ENCODE peak calls at places on chromosomes 1 and 21, in seven cellular contexts. One of them, this sample, is unnamed.

GRCh38 chr1:22969224-22969829 is 3.3 kb downstream of the LACTBL1 start:
- DNase-seq in mucosa of descending colon: peak; percentile 74
- DNase-seq in GM13977: no peak
- DNase-seq in CD8-positive, alpha-beta T cell: no peak
- DNase-seq in OCI-LY7: no peak
- DNase-seq in type B pancreatic cell: no peak
- DNase-seq in neural progenitor cell: no peak
- DNase-seq in this sample: no peak

GRCh38 chr1:215104283-215104682 is 21.7 kb downstream of the KCNK2 start:
- DNase-seq in CD8-positive, alpha-beta T cell: no peak
- DNase-seq in OCI-LY7: no peak
- DNase-seq in GM13977: no peak
- DNase-seq in neural progenitor cell: no peak
- DNase-seq in mucosa of descending colon: no peak
- DNase-seq in type B pancreatic cell: no peak
- DNase-seq in this sample: no peak

GRCh38 chr1:176193663-176194062 is 13.4 kb downstream of the COP1 start:
- DNase-seq in GM13977: no peak
- DNase-seq in OCI-LY7: no peak
- DNase-seq in mucosa of descending colon: no peak
- DNase-seq in type B pancreatic cell: no peak
- DNase-seq in neural progenitor cell: no peak
- DNase-seq in CD8-positive, alpha-beta T cell: no peak
- DNase-seq in this sample: no peak

GRCh38 chr1:109814993-109815786 is 51.5 kb upstream of the EPS8L3 start:
- DNase-seq in type B pancreatic cell: no peak
- DNase-seq in mucosa of descending colon: no peak
- DNase-seq in GM13977: no peak
- DNase-seq in OCI-LY7: no peak
- DNase-seq in neural progenitor cell: no peak
- DNase-seq in CD8-positive, alpha-beta T cell: no peak
- DNase-seq in this sample: no peak

GRCh38 chr21:42411891-42412635 is 8.4 kb downstream of the UBASH3A start:
- DNase-seq in CD8-positive, alpha-beta T cell: no peak
- DNase-seq in GM13977: no peak
- DNase-seq in OCI-LY7: no peak
- DNase-seq in neural progenitor cell: no peak
- DNase-seq in mucosa of descending colon: no peak
- DNase-seq in type B pancreatic cell: no peak
- DNase-seq in this sample: no peak

GRCh38 chr1:118223426-118223825 is 38.4 kb upstream of the SPAG17 start:
- DNase-seq in type B pancreatic cell: no peak
- DNase-seq in GM13977: no peak
- DNase-seq in mucosa of descending colon: peak; percentile 15
- DNase-seq in CD8-positive, alpha-beta T cell: no peak
- DNase-seq in neural progenitor cell: peak; percentile 74
- DNase-seq in OCI-LY7: peak; percentile 7
- DNase-seq in this sample: no peak

GRCh38 chr1:223748405-223748772 is 36.0 kb downstream of the CAPN2 start:
- DNase-seq in CD8-positive, alpha-beta T cell: no peak
- DNase-seq in type B pancreatic cell: no peak
- DNase-seq in OCI-LY7: no peak
- DNase-seq in GM13977: no peak
- DNase-seq in mucosa of descending colon: no peak
- DNase-seq in neural progenitor cell: no peak
- DNase-seq in this sample: no peak

GRCh38 chr1:98331232-98331631 is 330.3 kb upstream of the SNX7 start:
- DNase-seq in CD8-positive, alpha-beta T cell: no peak
- DNase-seq in mucosa of descending colon: no peak
- DNase-seq in OCI-LY7: no peak
- DNase-seq in GM13977: no peak
- DNase-seq in neural progenitor cell: no peak
- DNase-seq in type B pancreatic cell: no peak
- DNase-seq in this sample: no peak

GRCh38 chr1:101237229-101237837 is 514 bp downstream of the S1PR1 start:
- DNase-seq in neural progenitor cell: peak; percentile 34
- DNase-seq in OCI-LY7: no peak
- DNase-seq in GM13977: peak; percentile 28
- DNase-seq in CD8-positive, alpha-beta T cell: no peak
- DNase-seq in mucosa of descending colon: peak; percentile 15
- DNase-seq in type B pancreatic cell: no peak
- DNase-seq in this sample: no peak

GRCh38 chr1:178706467-178706866 is 18.6 kb upstream of the RALGPS2 start:
- DNase-seq in CD8-positive, alpha-beta T cell: no peak
- DNase-seq in neural progenitor cell: no peak
- DNase-seq in GM13977: no peak
- DNase-seq in OCI-LY7: no peak
- DNase-seq in type B pancreatic cell: no peak
- DNase-seq in mucosa of descending colon: no peak
- DNase-seq in this sample: no peak

DNA sequence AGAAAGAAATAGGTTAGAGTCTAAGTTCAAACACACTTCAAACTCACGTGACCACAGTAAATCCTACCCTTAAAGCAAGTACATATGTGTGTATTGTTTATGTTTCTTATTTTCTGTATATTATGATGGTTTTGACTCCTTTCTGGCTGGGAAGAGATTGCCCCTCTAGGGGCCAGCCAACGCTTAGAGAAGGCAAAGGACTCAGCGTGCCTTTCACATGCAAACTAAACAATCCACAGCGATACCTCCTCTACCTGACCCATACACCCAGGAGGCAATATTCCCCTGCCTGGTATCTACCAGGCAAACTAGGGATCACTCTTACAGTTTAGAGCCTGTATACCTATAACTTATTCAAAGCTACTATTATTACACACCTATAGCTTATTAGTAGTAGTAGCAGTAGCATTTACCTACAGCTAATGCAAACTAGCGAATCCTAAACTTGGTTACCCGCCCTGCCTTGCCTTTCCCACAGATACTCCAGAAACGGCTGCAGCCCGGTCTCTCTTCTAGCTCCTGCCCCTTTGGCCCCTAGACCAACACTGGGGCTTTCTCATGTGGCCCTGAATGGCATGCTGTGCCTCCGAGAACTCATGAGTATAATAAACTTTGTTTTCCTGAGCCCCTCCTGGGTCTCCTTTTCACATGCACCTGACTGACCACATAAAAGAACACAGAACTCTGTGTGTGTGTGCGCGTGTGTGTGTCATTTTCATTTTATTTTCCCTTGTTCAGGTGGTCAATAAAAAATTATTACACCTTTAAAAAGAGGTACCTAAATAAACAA is 14.0 kb downstream of the NRIP1 start:
- DNase-seq in neural progenitor cell: no peak
- DNase-seq in OCI-LY7: no peak
- DNase-seq in CD8-positive, alpha-beta T cell: no peak
- DNase-seq in GM13977: no peak
- DNase-seq in type B pancreatic cell: no peak
- DNase-seq in mucosa of descending colon: peak; percentile 59
- DNase-seq in this sample: no peak
- TF ChIP-seq CTCF in neural progenitor cell: no peak
- TF ChIP-seq CTCF in OCI-LY7: no peak
- TF ChIP-seq CTCF in CD8-positive, alpha-beta T cell: no peak
- TF ChIP-seq CTCF in GM13977: no peak
- TF ChIP-seq CTCF in type B pancreatic cell: no peak
- TF ChIP-seq CTCF in mucosa of descending colon: no peak
- TF ChIP-seq CTCF in this sample: no peak

GRCh38 chr1:162677607-162678371 is 45.5 kb downstream of the DDR2 start:
- DNase-seq in OCI-LY7: no peak
- DNase-seq in CD8-positive, alpha-beta T cell: no peak
- DNase-seq in GM13977: no peak
- DNase-seq in neural progenitor cell: no peak
- DNase-seq in mucosa of descending colon: no peak
- DNase-seq in type B pancreatic cell: no peak
- DNase-seq in this sample: no peak
- TF ChIP-seq CTCF in OCI-LY7: no peak
- TF ChIP-seq CTCF in CD8-positive, alpha-beta T cell: no peak
- TF ChIP-seq CTCF in GM13977: no peak
- TF ChIP-seq CTCF in neural progenitor cell: no peak
- TF ChIP-seq CTCF in mucosa of descending colon: no peak
- TF ChIP-seq CTCF in type B pancreatic cell: no peak
- TF ChIP-seq CTCF in this sample: no peak

DNA sequence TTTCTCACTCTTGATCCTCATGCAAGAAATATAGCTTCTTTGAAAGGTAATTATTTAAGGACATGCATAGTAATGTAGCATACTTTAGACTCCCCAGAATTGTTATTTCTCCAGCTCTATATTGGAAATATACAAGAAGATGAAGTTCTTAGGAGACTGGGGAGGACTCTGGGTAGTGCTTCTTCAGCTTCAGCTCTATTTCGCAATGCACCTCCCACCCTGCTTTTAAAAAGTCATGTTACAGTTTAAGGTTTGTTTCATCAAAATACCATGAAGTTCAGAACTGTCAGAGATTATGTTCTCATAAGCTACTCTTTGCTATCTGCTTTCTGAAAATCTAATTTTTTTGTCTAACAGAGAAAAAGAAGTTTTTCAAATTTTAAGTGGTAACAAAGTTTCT is 586.2 kb upstream of the ADGRL4 start:
- DNase-seq in neural progenitor cell: no peak
- DNase-seq in GM13977: no peak
- DNase-seq in OCI-LY7: no peak
- DNase-seq in mucosa of descending colon: no peak
- DNase-seq in type B pancreatic cell: no peak
- DNase-seq in CD8-positive, alpha-beta T cell: no peak
- DNase-seq in this sample: no peak
- TF ChIP-seq CTCF in neural progenitor cell: no peak
- TF ChIP-seq CTCF in GM13977: no peak
- TF ChIP-seq CTCF in OCI-LY7: no peak
- TF ChIP-seq CTCF in mucosa of descending colon: no peak
- TF ChIP-seq CTCF in type B pancreatic cell: no peak
- TF ChIP-seq CTCF in CD8-positive, alpha-beta T cell: no peak
- TF ChIP-seq CTCF in this sample: no peak

GRCh38 chr1:16205891-16206546 is 6.4 kb downstream of the ARHGEF19 start:
- DNase-seq in mucosa of descending colon: peak; percentile 35
- DNase-seq in CD8-positive, alpha-beta T cell: no peak
- DNase-seq in type B pancreatic cell: no peak
- DNase-seq in GM13977: no peak
- DNase-seq in neural progenitor cell: no peak
- DNase-seq in OCI-LY7: no peak
- DNase-seq in this sample: no peak

GRCh38 chr1:16206547-16207317 is 5.7 kb downstream of the ARHGEF19 start:
- DNase-seq in neural progenitor cell: peak; percentile 99
- DNase-seq in type B pancreatic cell: peak; percentile 97
- DNase-seq in CD8-positive, alpha-beta T cell: peak; percentile 87
- DNase-seq in OCI-LY7: peak; percentile 95
- DNase-seq in mucosa of descending colon: peak; percentile 97
- DNase-seq in GM13977: peak; percentile 91
- DNase-seq in this sample: peak; percentile 88

GRCh38 chr1:16204216-16204615 is 8.2 kb downstream of the ARHGEF19 start:
- DNase-seq in neural progenitor cell: no peak
- DNase-seq in type B pancreatic cell: no peak
- DNase-seq in GM13977: no peak
- DNase-seq in mucosa of descending colon: no peak
- DNase-seq in OCI-LY7: no peak
- DNase-seq in CD8-positive, alpha-beta T cell: no peak
- DNase-seq in this sample: no peak

GRCh38 chr1:16204634-16205332 is 7.7 kb downstream of the ARHGEF19 start:
- DNase-seq in neural progenitor cell: peak; percentile 77
- DNase-seq in GM13977: peak; percentile 50
- DNase-seq in OCI-LY7: peak; percentile 44
- DNase-seq in CD8-positive, alpha-beta T cell: no peak
- DNase-seq in type B pancreatic cell: no peak
- DNase-seq in mucosa of descending colon: peak; percentile 64
- DNase-seq in this sample: no peak

DNA sequence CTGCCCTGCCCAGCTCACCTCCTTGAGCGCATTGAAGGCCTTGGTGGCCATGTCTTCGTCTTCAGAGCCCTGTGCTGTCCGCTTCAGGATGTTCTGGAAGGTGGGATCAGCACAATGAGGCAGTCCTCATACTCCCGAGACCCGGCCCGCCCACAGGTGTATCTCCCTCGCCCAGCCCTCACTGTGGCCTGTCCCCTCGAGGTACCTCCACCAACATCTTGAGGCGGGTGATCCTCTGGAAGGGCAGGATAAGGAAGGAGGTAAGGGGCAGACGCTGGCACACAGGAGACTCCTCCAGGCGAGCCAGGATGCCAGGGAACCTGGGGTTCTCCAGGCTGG is 7.2 kb downstream of the ARHGEF19 start:
- DNase-seq in mucosa of descending colon: no peak
- DNase-seq in OCI-LY7: no peak
- DNase-seq in neural progenitor cell: no peak
- DNase-seq in CD8-positive, alpha-beta T cell: no peak
- DNase-seq in GM13977: no peak
- DNase-seq in type B pancreatic cell: no peak
- DNase-seq in this sample: no peak
- TF ChIP-seq CTCF in mucosa of descending colon: no peak
- TF ChIP-seq CTCF in OCI-LY7: peak; percentile 17
- TF ChIP-seq CTCF in neural progenitor cell: no peak
- TF ChIP-seq CTCF in CD8-positive, alpha-beta T cell: no peak
- TF ChIP-seq CTCF in GM13977: no peak
- TF ChIP-seq CTCF in type B pancreatic cell: no peak
- TF ChIP-seq CTCF in this sample: no peak

GRCh38 chr21:26842976-26843911 is 2.0 kb downstream of the ADAMTS1 start:
- DNase-seq in OCI-LY7: no peak
- DNase-seq in GM13977: no peak
- DNase-seq in neural progenitor cell: peak; percentile 81
- DNase-seq in mucosa of descending colon: peak; percentile 90
- DNase-seq in CD8-positive, alpha-beta T cell: no peak
- DNase-seq in type B pancreatic cell: peak; percentile 84
- DNase-seq in this sample: peak; percentile 48
- TF ChIP-seq CTCF in OCI-LY7: no peak
- TF ChIP-seq CTCF in GM13977: no peak
- TF ChIP-seq CTCF in neural progenitor cell: peak; percentile 48
- TF ChIP-seq CTCF in mucosa of descending colon: no peak
- TF ChIP-seq CTCF in CD8-positive, alpha-beta T cell: no peak
- TF ChIP-seq CTCF in type B pancreatic cell: peak; percentile 61
- TF ChIP-seq CTCF in this sample: no peak

DNA sequence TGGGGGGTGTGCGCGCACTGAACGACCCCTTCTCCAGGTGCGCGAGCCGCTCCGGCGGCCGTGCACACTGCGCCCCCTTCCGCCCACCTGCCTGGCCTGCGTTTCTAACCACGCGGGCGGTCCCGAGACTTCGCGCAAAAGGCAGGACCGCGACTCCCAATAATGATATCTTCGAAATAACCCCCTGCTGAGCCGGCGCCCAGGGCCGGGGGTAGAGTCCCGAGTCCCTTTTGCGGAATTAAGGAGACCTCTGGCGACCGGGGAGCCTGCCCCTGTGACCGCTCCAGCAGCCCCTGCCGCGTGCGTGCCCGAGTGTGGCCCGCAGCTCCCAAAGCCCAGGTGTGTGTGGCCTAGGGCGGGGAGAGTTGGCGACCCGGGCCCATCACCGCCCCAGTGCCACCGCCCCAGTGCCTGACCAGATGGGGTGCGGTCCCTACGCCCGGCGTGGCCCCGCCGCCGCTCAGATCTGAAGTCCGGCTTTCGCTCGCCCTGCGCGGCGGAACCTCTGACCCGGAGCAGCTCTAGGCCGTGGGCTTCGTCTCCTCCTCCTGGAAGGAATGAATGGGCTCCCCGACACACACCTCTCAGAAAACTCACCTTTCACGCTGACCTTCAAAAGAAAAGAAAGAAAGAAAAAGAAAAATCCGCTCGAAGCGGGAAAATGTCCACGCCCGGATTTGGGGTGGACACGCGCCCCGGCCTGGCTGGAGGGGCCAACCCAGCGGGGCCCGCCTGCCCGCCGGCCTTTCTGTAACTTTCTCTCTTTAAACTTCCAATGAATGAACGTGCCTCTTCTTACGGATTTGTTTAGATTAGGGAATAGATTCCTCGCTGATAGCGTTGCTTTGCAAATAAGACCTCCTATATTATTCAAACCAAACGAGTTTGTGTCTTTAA is 5.5 kb upstream of the SIM2 start:
- DNase-seq in mucosa of descending colon: no peak
- DNase-seq in OCI-LY7: no peak
- DNase-seq in neural progenitor cell: peak; percentile 73
- DNase-seq in type B pancreatic cell: no peak
- DNase-seq in GM13977: peak; percentile 36
- DNase-seq in CD8-positive, alpha-beta T cell: no peak
- DNase-seq in this sample: no peak
- TF ChIP-seq CTCF in mucosa of descending colon: no peak
- TF ChIP-seq CTCF in OCI-LY7: no peak
- TF ChIP-seq CTCF in neural progenitor cell: peak; percentile 70
- TF ChIP-seq CTCF in type B pancreatic cell: peak; percentile 58
- TF ChIP-seq CTCF in GM13977: peak; percentile 34
- TF ChIP-seq CTCF in CD8-positive, alpha-beta T cell: no peak
- TF ChIP-seq CTCF in this sample: no peak

This sample was measured in natural killer cell.